ENCODE peak calls at places on chromosomes 6 and 20, in nine cellular contexts. J is CD8-positive, alpha-beta T cell; D is M059J; H is LoVo; A is mesendoderm; C is endothelial cell; Q is heart right ventricle; F is myocyte; M is kidney tubule cell. L is an unnamed sample.

GRCh38 chr20:62902926-62903615 is 23.2 kb downstream of the DIDO1 start:
- DNase-seq in J (no peak), M (no peak), Q (no peak), A (no peak), C (no peak), H (no peak), F (no peak), D (peak), L (peak)

GRCh38 chr20:17538517-17539170 is 7.5 kb upstream of the BFSP1 start:
- DNase-seq in A (no peak), J (no peak), D (peak), H (peak), Q (no peak), M (peak), C (no peak), F (peak), L (no peak)

GRCh38 chr6:151036869-151037680 is 171.6 kb downstream of the MTHFD1L start:
- DNase-seq in Q (no peak), M (peak), C (no peak), F (no peak), D (peak), A (no peak), H (no peak), J (no peak), L (no peak)

GRCh38 chr6:43204271-43205105 is 22.5 kb downstream of the CUL9 start:
- DNase-seq in H (no peak), D (no peak), C (no peak), J (no peak), A (no peak), Q (no peak), M (no peak), F (no peak), L (no peak)

GRCh38 chr6:159789377-159790148 is at the start of gene TCP1:
- DNase-seq in D (peak), A (peak), C (peak), M (peak), Q (peak), F (peak), H (peak), J (peak), L (peak)

GRCh38 chr6:32462609-32463008 is 22.9 kb downstream of the HLA-DRA start:
- DNase-seq in M (peak), Q (no peak), H (no peak), F (peak), D (peak), J (no peak), A (no peak), C (no peak), L (no peak)

GRCh38 chr6:34484899-34485298 is 19.0 kb downstream of the PACSIN1 start:
- DNase-seq in M (peak), C (no peak), A (peak), D (peak), Q (no peak), J (peak), F (no peak), H (peak), L (no peak)

GRCh38 chr6:40346241-40346640 is 240.9 kb downstream of the LRFN2 start:
- DNase-seq in J (no peak), F (no peak), M (no peak), Q (no peak), D (no peak), C (no peak), H (no peak), A (no peak), L (no peak)

GRCh38 chr6:14635933-14636599 is 518.5 kb downstream of the CD83 start:
- DNase-seq in Q (no peak), C (no peak), H (no peak), J (no peak), A (no peak), M (no peak), D (no peak), F (no peak), L (no peak)

GRCh38 chr6:88492241-88492640 is 326.1 kb upstream of the CNR1 start:
- DNase-seq in H (no peak), M (no peak), A (no peak), J (no peak), D (peak), C (no peak), F (peak), Q (no peak), L (no peak)

GRCh38 chr6:127587875-127588274 is 10.9 kb downstream of the C6orf58 start:
- DNase-seq in F (no peak), H (no peak), D (no peak), J (no peak), A (no peak), C (no peak), M (no peak), Q (no peak), L (no peak)

GRCh38 chr20:54048489-54048888 is 21.9 kb downstream of the BCAS1 start:
- DNase-seq in Q (no peak), J (no peak), A (no peak), D (peak), C (no peak), F (no peak), M (no peak), H (no peak), L (no peak)

GRCh38 chr6:30884521-30885480 is 482 bp downstream of the DDR1 start:
- DNase-seq in Q (no peak), D (peak), A (peak), M (peak), F (peak), J (peak), H (peak), C (no peak), L (no peak)

GRCh38 chr6:168584251-168584650 is 143.3 kb downstream of the SMOC2 start:
- DNase-seq in M (no peak), H (no peak), J (no peak), F (no peak), D (peak), C (no peak), A (no peak), Q (no peak), L (no peak)

GRCh38 chr6:147712841-147713240 is 204.4 kb downstream of the SAMD5 start:
- DNase-seq in M (peak), A (no peak), J (no peak), H (no peak), C (no peak), D (no peak), Q (no peak), F (no peak), L (no peak)

GRCh38 chr6:129936329-129937165 is 75.4 kb upstream of the TMEM244 start:
- DNase-seq in C (peak), Q (peak), M (peak), A (peak), H (peak), F (peak), J (peak), D (peak), L (peak)

GRCh38 chr20:38017959-38018358 is 15.3 kb downstream of the TTI1 start:
- DNase-seq in C (no peak), A (no peak), M (no peak), H (no peak), D (no peak), J (no peak), Q (no peak), F (no peak), L (no peak)

GRCh38 chr6:111602481-111603404 is 2.9 kb downstream of the TRAF3IP2 start:
- DNase-seq in H (no peak), M (peak), D (peak), Q (peak), J (no peak), A (no peak), C (peak), F (peak), L (peak)

GRCh38 chr6:106692823-106693216 is 63.4 kb downstream of the QRSL1 start:
- DNase-seq in C (no peak), J (no peak), M (no peak), Q (no peak), F (no peak), H (peak), D (no peak), A (no peak), L (no peak)

GRCh38 chr20:35463455-35464300 is 8.3 kb downstream of the CEP250 start:
- DNase-seq in D (peak), C (peak), F (peak), J (peak), Q (peak), A (peak), H (peak), M (peak), L (peak)

GRCh38 chr6:74170118-74170517 is 474.1 kb downstream of the CD109 start:
- DNase-seq in A (no peak), M (no peak), F (peak), Q (no peak), D (peak), J (no peak), C (no peak), H (no peak), L (peak)

GRCh38 chr20:44134897-44135810 is 51.8 kb downstream of the JPH2 start:
- DNase-seq in F (peak), J (no peak), Q (no peak), A (no peak), D (peak), M (no peak), H (no peak), C (no peak), L (no peak)

GRCh38 chr20:7375905-7376304 is 564.4 kb downstream of the HAO1 start:
- DNase-seq in Q (no peak), C (no peak), D (peak), H (peak), F (peak), J (no peak), M (peak), A (peak), L (no peak)

GRCh38 chr6:107334026-107334425 is 125.3 kb downstream of the PDSS2 start:
- DNase-seq in C (no peak), M (no peak), A (no peak), D (no peak), Q (no peak), F (no peak), H (no peak), J (no peak), L (no peak)

GRCh38 chr6:35907750-35908149 is 13.1 kb downstream of the SRPK1 start:
- DNase-seq in M (no peak), D (no peak), A (no peak), C (no peak), J (no peak), H (no peak), Q (no peak), F (no peak), L (no peak)

GRCh38 chr6:53925891-53926290 is 131.1 kb downstream of the LRRC1 start:
- DNase-seq in F (no peak), Q (no peak), H (no peak), C (no peak), M (no peak), J (no peak), D (no peak), A (no peak), L (no peak)

GRCh38 chr20:41608606-41609005 is 9.6 kb downstream of the CHD6 start:
- DNase-seq in D (no peak), H (no peak), C (no peak), M (no peak), J (no peak), F (no peak), Q (no peak), A (no peak), L (no peak)

GRCh38 chr6:44113396-44113795 is 13.9 kb downstream of the MRPL14 start:
- DNase-seq in Q (no peak), M (no peak), H (no peak), A (peak), F (no peak), D (no peak), C (no peak), J (no peak), L (no peak)

GRCh38 chr6:88633782-88634181 is 329.6 kb downstream of the RNGTT start:
- DNase-seq in J (no peak), Q (no peak), A (no peak), F (no peak), D (no peak), H (no peak), M (no peak), C (no peak), L (peak)

GRCh38 chr20:53040678-53041674 is 68.8 kb downstream of the TSHZ2 start:
- DNase-seq in F (peak), H (no peak), J (no peak), A (peak), D (peak), Q (peak), C (no peak), M (peak), L (no peak)

GRCh38 chr20:38985060-38985459 is 22.9 kb downstream of the DHX35 start:
- DNase-seq in Q (no peak), F (no peak), A (no peak), C (no peak), D (peak), J (no peak), M (peak), H (no peak), L (peak)

GRCh38 chr6:108945686-108946158 is 97.5 kb downstream of the ARMC2 start:
- DNase-seq in H (no peak), Q (peak), A (no peak), C (no peak), M (peak), F (peak), D (peak), J (no peak), L (no peak)

GRCh38 chr6:107180114-107180513 is 64.8 kb upstream of the BEND3 start:
- DNase-seq in J (no peak), D (no peak), H (no peak), C (no peak), F (no peak), Q (no peak), M (no peak), A (no peak), L (no peak)

GRCh38 chr6:56839533-56840183 is 115.2 kb upstream of the BEND6 start:
- DNase-seq in Q (no peak), F (no peak), A (no peak), M (no peak), D (no peak), H (no peak), C (no peak), J (no peak), L (no peak)